ENCODE peak calls at places on chromosomes 13 and 19, in four cellular contexts. One of them, this sample, is unnamed.

GRCh38 chr19:49142866-49143335 is 12.3 kb downstream of the HRC start:
- DNase-seq in cardiac fibroblast: peak; percentile 91
- DNase-seq in WTC11: peak; percentile 96
- DNase-seq in GM10248: peak; percentile 86
- DNase-seq in this sample: peak; percentile 95

GRCh38 chr13:75705908-75706307 is 69.8 kb downstream of the LMO7 start:
- DNase-seq in cardiac fibroblast: no peak
- DNase-seq in WTC11: no peak
- DNase-seq in GM10248: no peak
- DNase-seq in this sample: no peak

GRCh38 chr19:47541507-47541906 is 26.6 kb upstream of the NAPA start:
- DNase-seq in cardiac fibroblast: no peak
- DNase-seq in WTC11: no peak
- DNase-seq in GM10248: peak; percentile 38
- DNase-seq in this sample: no peak

GRCh38 chr13:46469064-46469463 is 82.0 kb upstream of the RUBCNL start:
- DNase-seq in cardiac fibroblast: peak; percentile 49
- DNase-seq in WTC11: no peak
- DNase-seq in GM10248: no peak
- DNase-seq in this sample: no peak

GRCh38 chr13:94617389-94618000 is 15.8 kb downstream of the GPR180 start:
- DNase-seq in cardiac fibroblast: peak; percentile 36
- DNase-seq in WTC11: no peak
- DNase-seq in GM10248: no peak
- DNase-seq in this sample: no peak

GRCh38 chr19:41299755-41300089 is 10.2 kb upstream of the CCDC97 start:
- DNase-seq in cardiac fibroblast: peak; percentile 82
- DNase-seq in WTC11: no peak
- DNase-seq in GM10248: no peak
- DNase-seq in this sample: no peak

GRCh38 chr19:1261512-1261862 is 7.6 kb upstream of the CIRBP start:
- DNase-seq in cardiac fibroblast: no peak
- DNase-seq in WTC11: peak; percentile 45
- DNase-seq in GM10248: no peak
- DNase-seq in this sample: no peak

GRCh38 chr13:42239644-42240043 is 32.3 kb upstream of the AKAP11 start:
- DNase-seq in cardiac fibroblast: peak; percentile 53
- DNase-seq in WTC11: no peak
- DNase-seq in GM10248: no peak
- DNase-seq in this sample: no peak

GRCh38 chr13:94656766-94657165 is 55.1 kb downstream of the GPR180 start:
- DNase-seq in cardiac fibroblast: peak; percentile 92
- DNase-seq in WTC11: no peak
- DNase-seq in GM10248: peak; percentile 17
- DNase-seq in this sample: peak; percentile 47

GRCh38 chr13:114132419-114133121 is at the start of gene RASA3:
- DNase-seq in cardiac fibroblast: peak; percentile 65
- DNase-seq in WTC11: peak; percentile 83
- DNase-seq in GM10248: peak; percentile 94
- DNase-seq in this sample: peak; percentile 75

GRCh38 chr19:48194041-48194871 is 23.8 kb downstream of the ZSWIM9 start:
- DNase-seq in cardiac fibroblast: peak; percentile 27
- DNase-seq in WTC11: peak; percentile 56
- DNase-seq in GM10248: peak; percentile 50
- DNase-seq in this sample: no peak

GRCh38 chr19:29393915-29394460 is 131.8 kb upstream of the VSTM2B start:
- DNase-seq in cardiac fibroblast: no peak
- DNase-seq in WTC11: no peak
- DNase-seq in GM10248: no peak
- DNase-seq in this sample: no peak
- TF ChIP-seq CTCF in cardiac fibroblast: no peak
- TF ChIP-seq CTCF in WTC11: no peak
- TF ChIP-seq CTCF in GM10248: no peak
- TF ChIP-seq CTCF in this sample: no peak

DNA sequence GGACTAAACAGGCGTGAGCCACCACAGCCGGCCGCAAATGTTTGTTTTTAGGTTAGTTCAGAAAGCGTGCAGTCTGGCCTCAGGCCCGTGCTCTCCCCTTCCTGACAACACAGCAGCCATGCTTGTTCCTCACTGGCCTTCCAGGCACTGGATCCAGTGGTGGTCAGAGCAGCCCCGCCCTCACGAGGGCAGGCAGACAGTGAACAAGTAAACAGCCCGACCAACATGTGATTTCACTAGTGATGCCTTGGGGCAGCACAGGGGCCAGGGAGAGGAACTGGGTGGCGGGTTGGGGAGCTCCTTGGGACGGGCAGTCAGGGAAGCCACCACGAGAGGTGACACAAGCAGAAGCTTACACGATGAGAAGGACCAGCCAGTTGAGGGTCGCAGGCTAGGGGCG is 40.8 kb downstream of the CAPN12 start:
- DNase-seq in cardiac fibroblast: no peak
- DNase-seq in WTC11: no peak
- DNase-seq in GM10248: no peak
- DNase-seq in this sample: no peak
- TF ChIP-seq CTCF in cardiac fibroblast: no peak
- TF ChIP-seq CTCF in WTC11: no peak
- TF ChIP-seq CTCF in GM10248: no peak
- TF ChIP-seq CTCF in this sample: no peak

DNA sequence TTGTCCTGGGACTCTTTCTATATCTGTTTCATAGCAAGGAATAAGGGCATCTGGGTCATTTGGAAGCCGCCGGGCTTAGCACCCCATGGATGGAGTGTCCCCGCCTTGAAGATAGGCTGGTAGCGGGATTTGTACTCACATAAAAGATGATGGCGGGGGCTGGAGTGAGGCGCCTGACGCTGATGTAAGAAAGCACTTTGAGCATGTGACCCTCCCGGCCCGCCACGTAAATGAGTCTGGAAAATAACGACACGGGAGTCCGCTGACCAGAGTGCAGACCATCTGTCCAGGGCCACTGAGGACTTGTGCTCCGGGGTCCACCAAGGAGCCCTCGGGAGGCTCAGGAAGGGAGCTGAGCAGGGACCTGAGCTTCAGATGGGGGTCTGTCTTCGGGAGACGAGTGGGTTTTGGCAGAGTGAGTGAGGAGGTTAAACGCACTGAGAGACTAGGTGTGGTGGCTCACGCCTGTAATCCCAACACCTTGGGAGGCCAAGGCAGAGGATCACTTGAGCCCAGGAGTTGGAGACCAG is 25.8 kb downstream of the SLC7A9 start:
- DNase-seq in cardiac fibroblast: no peak
- DNase-seq in WTC11: no peak
- DNase-seq in GM10248: no peak
- DNase-seq in this sample: no peak
- TF ChIP-seq CTCF in cardiac fibroblast: no peak
- TF ChIP-seq CTCF in WTC11: no peak
- TF ChIP-seq CTCF in GM10248: no peak
- TF ChIP-seq CTCF in this sample: no peak

DNA sequence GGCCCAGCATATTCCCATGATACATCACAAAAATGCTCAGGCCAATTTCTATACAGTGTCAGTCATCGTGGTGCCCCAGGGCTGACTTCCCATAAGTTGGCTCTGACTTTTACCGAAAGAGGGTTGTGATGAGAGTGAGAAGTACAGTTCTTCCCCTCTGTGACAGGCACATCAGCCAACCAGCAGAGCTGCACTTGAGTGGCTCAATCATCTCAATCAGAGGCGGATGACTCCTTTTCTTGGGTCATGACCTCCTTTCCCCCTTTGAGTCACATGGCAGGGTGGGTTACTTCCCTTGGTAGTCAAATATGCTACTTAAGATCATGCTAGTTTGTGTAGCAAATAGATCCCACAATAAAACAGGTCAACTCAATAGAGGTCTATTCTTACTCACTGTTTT is 6.9 kb upstream of the AMER2 start:
- DNase-seq in cardiac fibroblast: no peak
- DNase-seq in WTC11: no peak
- DNase-seq in GM10248: no peak
- DNase-seq in this sample: no peak
- TF ChIP-seq CTCF in cardiac fibroblast: no peak
- TF ChIP-seq CTCF in WTC11: no peak
- TF ChIP-seq CTCF in GM10248: no peak
- TF ChIP-seq CTCF in this sample: no peak

GRCh38 chr19:8455018-8455417 is 10.2 kb downstream of the HNRNPM start:
- DNase-seq in cardiac fibroblast: no peak
- DNase-seq in WTC11: no peak
- DNase-seq in GM10248: no peak
- DNase-seq in this sample: no peak

GRCh38 chr19:8454218-8454617 is 9.4 kb downstream of the HNRNPM start:
- DNase-seq in cardiac fibroblast: no peak
- DNase-seq in WTC11: no peak
- DNase-seq in GM10248: no peak
- DNase-seq in this sample: no peak

GRCh38 chr19:8457209-8457608 is 12.4 kb downstream of the HNRNPM start:
- DNase-seq in cardiac fibroblast: no peak
- DNase-seq in WTC11: no peak
- DNase-seq in GM10248: no peak
- DNase-seq in this sample: no peak

GRCh38 chr19:8457802-8458201 is 13.0 kb downstream of the HNRNPM start:
- DNase-seq in cardiac fibroblast: no peak
- DNase-seq in WTC11: no peak
- DNase-seq in GM10248: no peak
- DNase-seq in this sample: no peak

DNA sequence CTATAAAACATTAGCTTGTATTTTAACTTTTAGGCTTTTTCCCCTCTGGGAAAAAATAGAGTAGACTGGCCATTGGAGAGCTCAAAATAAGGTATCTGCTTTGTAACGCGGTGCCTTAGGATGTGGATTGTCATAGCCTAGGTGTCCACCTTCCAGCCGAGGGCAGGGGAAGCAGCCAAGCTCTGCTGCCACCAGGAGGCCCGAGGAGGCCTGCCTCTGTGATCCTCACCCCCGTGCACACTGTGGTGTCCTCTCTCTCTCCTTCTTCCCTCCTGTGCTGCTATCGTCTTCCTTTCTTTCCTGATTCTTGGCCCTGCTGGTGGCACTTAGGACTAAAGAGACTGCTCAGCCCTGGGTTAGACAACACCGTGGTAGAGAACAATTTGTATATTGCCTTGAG is 11.3 kb downstream of the HNRNPM start:
- DNase-seq in cardiac fibroblast: no peak
- DNase-seq in WTC11: peak; percentile 46
- DNase-seq in GM10248: no peak
- DNase-seq in this sample: no peak
- TF ChIP-seq CTCF in cardiac fibroblast: peak; percentile 33
- TF ChIP-seq CTCF in WTC11: no peak
- TF ChIP-seq CTCF in GM10248: no peak
- TF ChIP-seq CTCF in this sample: no peak

GRCh38 chr13:36839281-36839680 is 20.3 kb downstream of the RFXAP start:
- DNase-seq in cardiac fibroblast: no peak
- DNase-seq in WTC11: no peak
- DNase-seq in GM10248: no peak
- DNase-seq in this sample: no peak

GRCh38 chr13:36837354-36838092 is 18.5 kb downstream of the RFXAP start:
- DNase-seq in cardiac fibroblast: no peak
- DNase-seq in WTC11: no peak
- DNase-seq in GM10248: no peak
- DNase-seq in this sample: no peak

GRCh38 chr13:36839981-36840380 is 21.0 kb downstream of the RFXAP start:
- DNase-seq in cardiac fibroblast: no peak
- DNase-seq in WTC11: no peak
- DNase-seq in GM10248: no peak
- DNase-seq in this sample: no peak

GRCh38 chr13:36840718-36841250 is 21.8 kb downstream of the RFXAP start:
- DNase-seq in cardiac fibroblast: no peak
- DNase-seq in WTC11: no peak
- DNase-seq in GM10248: no peak
- DNase-seq in this sample: no peak

GRCh38 chr13:36841411-36841810 is 22.4 kb downstream of the RFXAP start:
- DNase-seq in cardiac fibroblast: no peak
- DNase-seq in WTC11: no peak
- DNase-seq in GM10248: no peak
- DNase-seq in this sample: no peak
- TF ChIP-seq CTCF in cardiac fibroblast: no peak
- TF ChIP-seq CTCF in WTC11: no peak
- TF ChIP-seq CTCF in GM10248: no peak
- TF ChIP-seq CTCF in this sample: no peak

GRCh38 chr19:5026706-5027273 is 57.9 kb downstream of the KDM4B start:
- DNase-seq in cardiac fibroblast: no peak
- DNase-seq in WTC11: peak; percentile 56
- DNase-seq in GM10248: no peak
- DNase-seq in this sample: no peak
- TF ChIP-seq CTCF in cardiac fibroblast: peak; percentile 8
- TF ChIP-seq CTCF in WTC11: peak; percentile 31
- TF ChIP-seq CTCF in GM10248: no peak
- TF ChIP-seq CTCF in this sample: no peak

GRCh38 chr13:96792188-96792587 is 202.1 kb downstream of the OXGR1 start:
- DNase-seq in cardiac fibroblast: no peak
- DNase-seq in WTC11: no peak
- DNase-seq in GM10248: no peak
- DNase-seq in this sample: no peak
- TF ChIP-seq CTCF in cardiac fibroblast: no peak
- TF ChIP-seq CTCF in WTC11: no peak
- TF ChIP-seq CTCF in GM10248: no peak
- TF ChIP-seq CTCF in this sample: no peak